ENCODE peak calls at places on chromosome 7, in six cellular contexts. W is activated CD8-positive, alpha-beta T cell treated with anti-CD3 and anti-CD28 coated beads for 36 hours; M is CMK; P is NCI-H2171 treated with DMSO at 0.1 percent for 48 hours; F is CD4-positive, alpha-beta T cell; G is left colon. J is an unnamed sample.

GRCh38 chr7:51288896-51289607 is 27.6 kb downstream of the COBL start:
- DNase-seq in W (no peak), F (no peak), M (no peak), G (peak), P (no peak), J (no peak)

GRCh38 chr7:142960955-142961512 is 1.1 kb downstream of the KEL start:
- DNase-seq in P (no peak), G (no peak), W (peak), F (no peak), M (no peak), J (no peak)

GRCh38 chr7:37284805-37285211 is 163.9 kb downstream of the ELMO1 start:
- DNase-seq in P (peak), G (no peak), M (no peak), W (peak), F (peak), J (peak)

GRCh38 chr7:22718200-22718711 is 8.7 kb upstream of the IL6 start:
- DNase-seq in F (no peak), M (no peak), W (no peak), P (no peak), G (no peak), J (no peak)

GRCh38 chr7:16851829-16852228 is 30.0 kb downstream of the AGR3 start:
- DNase-seq in P (no peak), G (peak), W (no peak), M (peak), F (no peak), J (peak)

GRCh38 chr7:55174456-55174855 is 155.6 kb downstream of the EGFR start:
- DNase-seq in P (no peak), G (no peak), F (no peak), W (no peak), M (no peak), J (no peak)

GRCh38 chr7:120070201-120070600 is 202.8 kb upstream of the KCND2 start:
- DNase-seq in F (no peak), W (no peak), M (no peak), P (no peak), G (no peak), J (no peak)

GRCh38 chr7:148882668-148883232 is 1.3 kb downstream of the EZH2 start:
- DNase-seq in M (no peak), W (no peak), F (no peak), P (no peak), G (no peak), J (peak)

GRCh38 chr7:128741491-128741890 is 2.3 kb downstream of the CALU start:
- DNase-seq in W (no peak), M (no peak), P (no peak), F (no peak), G (no peak), J (no peak)

GRCh38 chr7:2353650-2354172 is 916 bp upstream of the EIF3B start:
- DNase-seq in W (peak), G (peak), M (peak), P (peak), F (peak), J (peak)

GRCh38 chr7:33710608-33711007 is 194.7 kb upstream of the BMPER start:
- DNase-seq in W (no peak), M (no peak), P (no peak), G (no peak), F (no peak), J (no peak)

GRCh38 chr7:1638113-1638726 is 31.9 kb upstream of the ELFN1 start:
- DNase-seq in M (no peak), F (no peak), P (peak), G (no peak), W (no peak), J (no peak)

GRCh38 chr7:151681726-151682125 is 162.0 kb upstream of the RHEB start:
- DNase-seq in M (no peak), W (no peak), G (no peak), F (no peak), P (no peak), J (no peak)

GRCh38 chr7:107564553-107565298 is 955 bp downstream of the DUS4L start:
- DNase-seq in F (no peak), G (no peak), W (no peak), P (no peak), M (no peak), J (no peak)

GRCh38 chr7:80097756-80098155 is 36.9 kb upstream of the GNAI1 start:
- DNase-seq in F (no peak), P (no peak), G (no peak), W (no peak), M (no peak), J (no peak)

GRCh38 chr7:143314107-143314506 is 1.8 kb upstream of the CLCN1 start:
- DNase-seq in G (no peak), P (no peak), M (no peak), W (no peak), F (no peak), J (no peak)

GRCh38 chr7:18778594-18778993 is 283.0 kb downstream of the HDAC9 start:
- DNase-seq in P (no peak), G (no peak), W (no peak), F (no peak), M (no peak), J (no peak)

GRCh38 chr7:45652630-45653029 is 78.5 kb downstream of the ADCY1 start:
- DNase-seq in G (no peak), F (no peak), W (no peak), P (no peak), M (no peak), J (no peak)

GRCh38 chr7:134732739-134733138 is 46.7 kb upstream of the CALD1 start:
- DNase-seq in F (no peak), P (no peak), G (no peak), W (no peak), M (no peak), J (no peak)

GRCh38 chr7:105389090-105389650 is 449 bp upstream of the SRPK2 start:
- DNase-seq in P (peak), G (peak), F (peak), M (peak), W (peak), J (peak)

GRCh38 chr7:157831901-157832810 is 495.4 kb downstream of the DNAJB6 start:
- DNase-seq in W (no peak), F (no peak), M (no peak), P (peak), G (no peak), J (no peak)

GRCh38 chr7:70736715-70737460 is 395.1 kb upstream of the GALNT17 start:
- DNase-seq in W (no peak), P (no peak), F (no peak), M (no peak), G (no peak), J (no peak)

GRCh38 chr7:41574377-41574776 is 128.5 kb downstream of the INHBA start:
- DNase-seq in G (no peak), W (no peak), F (no peak), P (no peak), M (no peak), J (no peak)